ENCODE peak calls at places on chromosomes 16 and 17, in seven cellular contexts. One of them, this sample, is unnamed.

GRCh38 chr17:61837175-61838051 is 25.9 kb downstream of the BRIP1 start:
- DNase-seq in foreskin fibroblast: peak
- DNase-seq in fibroblast of the aortic adventitia: peak
- DNase-seq in lung: peak
- DNase-seq in hepatocyte: peak
- DNase-seq in fibroblast of lung: peak
- DNase-seq in choroid plexus epithelial cell: peak
- DNase-seq in this sample: peak

GRCh38 chr17:948284-948852 is 31.2 kb downstream of the NXN start:
- DNase-seq in foreskin fibroblast: peak
- DNase-seq in fibroblast of the aortic adventitia: no peak
- DNase-seq in lung: no peak
- DNase-seq in hepatocyte: no peak
- DNase-seq in fibroblast of lung: no peak
- DNase-seq in choroid plexus epithelial cell: no peak
- DNase-seq in this sample: peak

GRCh38 chr17:40180694-40181093 is 3.4 kb downstream of the RAPGEFL1 start:
- DNase-seq in foreskin fibroblast: no peak
- DNase-seq in fibroblast of the aortic adventitia: no peak
- DNase-seq in lung: no peak
- DNase-seq in hepatocyte: no peak
- DNase-seq in fibroblast of lung: no peak
- DNase-seq in choroid plexus epithelial cell: no peak
- DNase-seq in this sample: no peak

GRCh38 chr16:75088226-75088625 is 28.4 kb downstream of the LDHD start:
- DNase-seq in foreskin fibroblast: no peak
- DNase-seq in fibroblast of the aortic adventitia: peak
- DNase-seq in lung: no peak
- DNase-seq in hepatocyte: no peak
- DNase-seq in fibroblast of lung: no peak
- DNase-seq in choroid plexus epithelial cell: no peak
- DNase-seq in this sample: no peak

GRCh38 chr16:88883946-88884345 is 17.5 kb upstream of the PABPN1L start:
- DNase-seq in foreskin fibroblast: no peak
- DNase-seq in fibroblast of the aortic adventitia: no peak
- DNase-seq in lung: no peak
- DNase-seq in hepatocyte: no peak
- DNase-seq in fibroblast of lung: no peak
- DNase-seq in choroid plexus epithelial cell: no peak
- DNase-seq in this sample: no peak

GRCh38 chr17:862584-862983 is 80.4 kb downstream of the MRM3 start:
- DNase-seq in foreskin fibroblast: no peak
- DNase-seq in fibroblast of the aortic adventitia: no peak
- DNase-seq in lung: no peak
- DNase-seq in hepatocyte: no peak
- DNase-seq in fibroblast of lung: no peak
- DNase-seq in choroid plexus epithelial cell: no peak
- DNase-seq in this sample: no peak

GRCh38 chr17:80957461-80957941 is 34.1 kb upstream of the CHMP6 start:
- DNase-seq in foreskin fibroblast: no peak
- DNase-seq in fibroblast of the aortic adventitia: no peak
- DNase-seq in lung: no peak
- DNase-seq in hepatocyte: no peak
- DNase-seq in fibroblast of lung: no peak
- DNase-seq in choroid plexus epithelial cell: no peak
- DNase-seq in this sample: peak

GRCh38 chr16:23269248-23270091 is 32.6 kb upstream of the SCNN1B start:
- DNase-seq in foreskin fibroblast: peak
- DNase-seq in fibroblast of the aortic adventitia: peak
- DNase-seq in lung: no peak
- DNase-seq in hepatocyte: no peak
- DNase-seq in fibroblast of lung: no peak
- DNase-seq in choroid plexus epithelial cell: no peak
- DNase-seq in this sample: no peak

GRCh38 chr16:87949071-87949744 is 2.0 kb upstream of the BANP start:
- DNase-seq in foreskin fibroblast: no peak
- DNase-seq in fibroblast of the aortic adventitia: no peak
- DNase-seq in lung: no peak
- DNase-seq in hepatocyte: no peak
- DNase-seq in fibroblast of lung: no peak
- DNase-seq in choroid plexus epithelial cell: no peak
- DNase-seq in this sample: no peak

GRCh38 chr17:39904990-39905288 is 13.5 kb downstream of the GSDMB start:
- DNase-seq in foreskin fibroblast: no peak
- DNase-seq in fibroblast of the aortic adventitia: no peak
- DNase-seq in lung: no peak
- DNase-seq in hepatocyte: no peak
- DNase-seq in fibroblast of lung: no peak
- DNase-seq in choroid plexus epithelial cell: no peak
- DNase-seq in this sample: no peak

GRCh38 chr17:74807925-74808324 is 31.8 kb upstream of the NAT9 start:
- DNase-seq in foreskin fibroblast: peak
- DNase-seq in fibroblast of the aortic adventitia: no peak
- DNase-seq in lung: no peak
- DNase-seq in hepatocyte: no peak
- DNase-seq in fibroblast of lung: peak
- DNase-seq in choroid plexus epithelial cell: no peak
- DNase-seq in this sample: no peak

GRCh38 chr16:76976756-76977155 is 214.2 kb upstream of the MON1B start:
- DNase-seq in foreskin fibroblast: no peak
- DNase-seq in fibroblast of the aortic adventitia: no peak
- DNase-seq in lung: no peak
- DNase-seq in hepatocyte: no peak
- DNase-seq in fibroblast of lung: no peak
- DNase-seq in choroid plexus epithelial cell: no peak
- DNase-seq in this sample: no peak

GRCh38 chr16:23899869-23900268 is 64.1 kb downstream of the PRKCB start:
- DNase-seq in foreskin fibroblast: no peak
- DNase-seq in fibroblast of the aortic adventitia: no peak
- DNase-seq in lung: no peak
- DNase-seq in hepatocyte: no peak
- DNase-seq in fibroblast of lung: no peak
- DNase-seq in choroid plexus epithelial cell: no peak
- DNase-seq in this sample: no peak

GRCh38 chr17:82247856-82248671 is 19.2 kb downstream of the SLC16A3 start:
- DNase-seq in foreskin fibroblast: no peak
- DNase-seq in fibroblast of the aortic adventitia: no peak
- DNase-seq in lung: no peak
- DNase-seq in hepatocyte: no peak
- DNase-seq in fibroblast of lung: no peak
- DNase-seq in choroid plexus epithelial cell: no peak
- DNase-seq in this sample: no peak

GRCh38 chr16:83968891-83969672 is 1.0 kb downstream of the NECAB2 start:
- DNase-seq in foreskin fibroblast: no peak
- DNase-seq in fibroblast of the aortic adventitia: no peak
- DNase-seq in lung: no peak
- DNase-seq in hepatocyte: no peak
- DNase-seq in fibroblast of lung: no peak
- DNase-seq in choroid plexus epithelial cell: no peak
- DNase-seq in this sample: no peak

GRCh38 chr16:77113835-77114234 is 77.2 kb upstream of the MON1B start:
- DNase-seq in foreskin fibroblast: no peak
- DNase-seq in fibroblast of the aortic adventitia: no peak
- DNase-seq in lung: no peak
- DNase-seq in hepatocyte: no peak
- DNase-seq in fibroblast of lung: no peak
- DNase-seq in choroid plexus epithelial cell: no peak
- DNase-seq in this sample: no peak

GRCh38 chr17:306116-306515 is 46.5 kb downstream of the RPH3AL start:
- DNase-seq in foreskin fibroblast: no peak
- DNase-seq in fibroblast of the aortic adventitia: no peak
- DNase-seq in lung: no peak
- DNase-seq in hepatocyte: no peak
- DNase-seq in fibroblast of lung: no peak
- DNase-seq in choroid plexus epithelial cell: no peak
- DNase-seq in this sample: no peak

GRCh38 chr17:50563095-50563511 is 2.6 kb downstream of the CACNA1G start:
- DNase-seq in foreskin fibroblast: no peak
- DNase-seq in fibroblast of the aortic adventitia: no peak
- DNase-seq in lung: no peak
- DNase-seq in hepatocyte: no peak
- DNase-seq in fibroblast of lung: no peak
- DNase-seq in choroid plexus epithelial cell: no peak
- DNase-seq in this sample: no peak
- TF ChIP-seq CTCF in foreskin fibroblast: no peak
- TF ChIP-seq CTCF in fibroblast of the aortic adventitia: peak
- TF ChIP-seq CTCF in lung: no peak
- TF ChIP-seq CTCF in hepatocyte: no peak
- TF ChIP-seq CTCF in fibroblast of lung: no peak
- TF ChIP-seq CTCF in choroid plexus epithelial cell: peak
- TF ChIP-seq CTCF in this sample: no peak

GRCh38 chr17:19258371-19258770 is 21.2 kb downstream of the EPN2 start:
- DNase-seq in foreskin fibroblast: no peak
- DNase-seq in fibroblast of the aortic adventitia: no peak
- DNase-seq in lung: no peak
- DNase-seq in hepatocyte: no peak
- DNase-seq in fibroblast of lung: no peak
- DNase-seq in choroid plexus epithelial cell: no peak
- DNase-seq in this sample: no peak

GRCh38 chr17:19262650-19263620 is 25.8 kb downstream of the EPN2 start:
- DNase-seq in foreskin fibroblast: peak
- DNase-seq in fibroblast of the aortic adventitia: peak
- DNase-seq in lung: peak
- DNase-seq in hepatocyte: peak
- DNase-seq in fibroblast of lung: no peak
- DNase-seq in choroid plexus epithelial cell: peak
- DNase-seq in this sample: no peak

GRCh38 chr17:19264277-19264676 is 27.1 kb downstream of the EPN2 start:
- DNase-seq in foreskin fibroblast: no peak
- DNase-seq in fibroblast of the aortic adventitia: no peak
- DNase-seq in lung: no peak
- DNase-seq in hepatocyte: no peak
- DNase-seq in fibroblast of lung: no peak
- DNase-seq in choroid plexus epithelial cell: peak
- DNase-seq in this sample: no peak

GRCh38 chr17:19263621-19264010 is 26.4 kb downstream of the EPN2 start:
- DNase-seq in foreskin fibroblast: peak
- DNase-seq in fibroblast of the aortic adventitia: peak
- DNase-seq in lung: no peak
- DNase-seq in hepatocyte: no peak
- DNase-seq in fibroblast of lung: peak
- DNase-seq in choroid plexus epithelial cell: peak
- DNase-seq in this sample: no peak

GRCh38 chr17:19260958-19261357 is 23.8 kb downstream of the EPN2 start:
- DNase-seq in foreskin fibroblast: no peak
- DNase-seq in fibroblast of the aortic adventitia: no peak
- DNase-seq in lung: no peak
- DNase-seq in hepatocyte: no peak
- DNase-seq in fibroblast of lung: no peak
- DNase-seq in choroid plexus epithelial cell: peak
- DNase-seq in this sample: no peak
- TF ChIP-seq CTCF in foreskin fibroblast: no peak
- TF ChIP-seq CTCF in fibroblast of the aortic adventitia: no peak
- TF ChIP-seq CTCF in lung: no peak
- TF ChIP-seq CTCF in hepatocyte: no peak
- TF ChIP-seq CTCF in fibroblast of lung: no peak
- TF ChIP-seq CTCF in choroid plexus epithelial cell: peak
- TF ChIP-seq CTCF in this sample: no peak

DNA sequence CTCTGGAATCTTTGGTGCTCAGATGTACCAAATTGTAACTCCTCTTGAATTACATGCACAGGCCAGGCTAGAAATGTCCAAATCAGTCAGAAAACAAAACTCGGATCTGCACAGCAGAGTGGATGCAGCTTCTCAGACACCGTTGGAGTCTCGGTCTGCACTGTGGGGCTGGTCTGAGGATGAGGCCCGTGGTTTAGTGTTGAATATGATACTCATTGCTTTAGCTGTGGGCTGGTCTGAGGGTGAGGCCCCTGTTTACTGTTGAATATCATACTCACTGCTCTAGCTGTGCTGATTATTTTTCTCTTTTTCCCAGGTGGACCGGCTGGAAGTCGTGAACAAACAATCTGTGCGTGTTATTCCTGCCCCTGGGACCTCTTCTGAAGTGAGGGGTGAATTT is 35.0 kb downstream of the DBNDD1 start:
- DNase-seq in foreskin fibroblast: no peak
- DNase-seq in fibroblast of the aortic adventitia: no peak
- DNase-seq in lung: no peak
- DNase-seq in hepatocyte: no peak
- DNase-seq in fibroblast of lung: no peak
- DNase-seq in choroid plexus epithelial cell: no peak
- DNase-seq in this sample: no peak
- TF ChIP-seq CTCF in foreskin fibroblast: no peak
- TF ChIP-seq CTCF in fibroblast of the aortic adventitia: no peak
- TF ChIP-seq CTCF in lung: no peak
- TF ChIP-seq CTCF in hepatocyte: no peak
- TF ChIP-seq CTCF in fibroblast of lung: no peak
- TF ChIP-seq CTCF in choroid plexus epithelial cell: no peak
- TF ChIP-seq CTCF in this sample: no peak

GRCh38 chr17:28975634-28976033 is 24.3 kb upstream of the PHF12 start:
- DNase-seq in foreskin fibroblast: no peak
- DNase-seq in fibroblast of the aortic adventitia: no peak
- DNase-seq in lung: no peak
- DNase-seq in hepatocyte: no peak
- DNase-seq in fibroblast of lung: no peak
- DNase-seq in choroid plexus epithelial cell: no peak
- DNase-seq in this sample: no peak

GRCh38 chr17:28974451-28974850 is 23.1 kb upstream of the PHF12 start:
- DNase-seq in foreskin fibroblast: no peak
- DNase-seq in fibroblast of the aortic adventitia: no peak
- DNase-seq in lung: no peak
- DNase-seq in hepatocyte: no peak
- DNase-seq in fibroblast of lung: no peak
- DNase-seq in choroid plexus epithelial cell: no peak
- DNase-seq in this sample: no peak

GRCh38 chr17:28975031-28975430 is 23.7 kb upstream of the PHF12 start:
- DNase-seq in foreskin fibroblast: no peak
- DNase-seq in fibroblast of the aortic adventitia: no peak
- DNase-seq in lung: no peak
- DNase-seq in hepatocyte: no peak
- DNase-seq in fibroblast of lung: no peak
- DNase-seq in choroid plexus epithelial cell: no peak
- DNase-seq in this sample: no peak

GRCh38 chr17:28972437-28972836 is 21.1 kb upstream of the PHF12 start:
- DNase-seq in foreskin fibroblast: peak
- DNase-seq in fibroblast of the aortic adventitia: no peak
- DNase-seq in lung: no peak
- DNase-seq in hepatocyte: no peak
- DNase-seq in fibroblast of lung: no peak
- DNase-seq in choroid plexus epithelial cell: no peak
- DNase-seq in this sample: no peak

GRCh38 chr17:28973414-28973813 is 22.1 kb upstream of the PHF12 start:
- DNase-seq in foreskin fibroblast: peak
- DNase-seq in fibroblast of the aortic adventitia: peak
- DNase-seq in lung: peak
- DNase-seq in hepatocyte: peak
- DNase-seq in fibroblast of lung: peak
- DNase-seq in choroid plexus epithelial cell: peak
- DNase-seq in this sample: no peak
- TF ChIP-seq CTCF in foreskin fibroblast: no peak
- TF ChIP-seq CTCF in fibroblast of the aortic adventitia: peak
- TF ChIP-seq CTCF in lung: no peak
- TF ChIP-seq CTCF in hepatocyte: no peak
- TF ChIP-seq CTCF in fibroblast of lung: no peak
- TF ChIP-seq CTCF in choroid plexus epithelial cell: peak
- TF ChIP-seq CTCF in this sample: no peak

GRCh38 chr16:16059895-16060590 is 110.6 kb downstream of the ABCC1 start:
- DNase-seq in foreskin fibroblast: no peak
- DNase-seq in fibroblast of the aortic adventitia: no peak
- DNase-seq in lung: no peak
- DNase-seq in hepatocyte: no peak
- DNase-seq in fibroblast of lung: no peak
- DNase-seq in choroid plexus epithelial cell: no peak
- DNase-seq in this sample: no peak
- TF ChIP-seq CTCF in foreskin fibroblast: no peak
- TF ChIP-seq CTCF in fibroblast of the aortic adventitia: no peak
- TF ChIP-seq CTCF in lung: no peak
- TF ChIP-seq CTCF in hepatocyte: no peak
- TF ChIP-seq CTCF in fibroblast of lung: no peak
- TF ChIP-seq CTCF in choroid plexus epithelial cell: no peak
- TF ChIP-seq CTCF in this sample: no peak